ENCODE peak calls at places on chromosome 2, in four cellular contexts. S, N, B and L are unnamed samples.

GRCh38 chr2:240127911-240128607 is 8.0 kb downstream of the COPS9 start:
- DNase-seq in N (no peak), S (no peak), B (no peak), L (no peak)

GRCh38 chr2:230330206-230330605 is 3.2 kb downstream of the SP140L start:
- DNase-seq in B (no peak), S (no peak), N (no peak), L (no peak)

GRCh38 chr2:38700113-38700780 is 34.3 kb downstream of the GALM start:
- DNase-seq in S (no peak), N (no peak), B (no peak), L (no peak)

GRCh38 chr2:119384971-119385370 is 18.2 kb downstream of the DBI start:
- DNase-seq in N (no peak), B (no peak), S (no peak), L (no peak)

GRCh38 chr2:29228276-29228675 is 113.1 kb downstream of the CLIP4 start:
- DNase-seq in B (no peak), N (no peak), S (no peak), L (no peak)

GRCh38 chr2:67689186-67689585 is 292.1 kb downstream of the ETAA1 start:
- DNase-seq in B (no peak), N (no peak), S (no peak), L (no peak)

GRCh38 chr2:204706939-204707338 is 161.7 kb downstream of the PARD3B start:
- DNase-seq in N (no peak), S (no peak), B (no peak), L (no peak)

GRCh38 chr2:1586251-1586945 is 157.9 kb downstream of the PXDN start:
- DNase-seq in N (no peak), S (no peak), B (no peak), L (no peak)

GRCh38 chr2:112032615-112033457 is 22.2 kb upstream of the TMEM87B start:
- DNase-seq in N (no peak), B (no peak), S (no peak), L (no peak)

GRCh38 chr2:102117488-102117887 is 25.1 kb upstream of the IL1R1 start:
- DNase-seq in S (no peak), B (no peak), N (no peak), L (no peak)

GRCh38 chr2:168216351-168217005 is 30.9 kb downstream of the STK39 start:
- DNase-seq in N (no peak), B (no peak), S (no peak), L (no peak)

GRCh38 chr2:64657416-64657815 is 3.7 kb upstream of the SERTAD2 start:
- DNase-seq in S (no peak), B (no peak), N (no peak), L (no peak)

GRCh38 chr2:228318218-228318617 is 136.7 kb upstream of the SPHKAP start:
- DNase-seq in S (peak), B (no peak), N (no peak), L (peak)

GRCh38 chr2:99982744-99983143 is 159.6 kb downstream of the AFF3 start:
- DNase-seq in N (no peak), S (no peak), B (no peak), L (no peak)

GRCh38 chr2:113887393-113887792 is 2.5 kb upstream of the ACTR3 start:
- DNase-seq in N (no peak), B (no peak), S (no peak), L (no peak)

GRCh38 chr2:172710584-172711024 is 25.0 kb upstream of the RAPGEF4 start:
- DNase-seq in B (peak), N (no peak), S (peak), L (peak)

GRCh38 chr2:119647440-119648169 is 31.4 kb upstream of the TMEM177 start:
- DNase-seq in B (no peak), S (no peak), N (peak), L (no peak)

GRCh38 chr2:232951891-232952290 is 61.2 kb downstream of the NGEF start:
- DNase-seq in S (no peak), B (no peak), N (no peak), L (no peak)

GRCh38 chr2:81976998-81977397 is 1672.4 kb upstream of the LRRTM1 start:
- DNase-seq in B (no peak), N (no peak), S (no peak), L (no peak)

GRCh38 chr2:218988650-218989049 is 3.7 kb upstream of the FEV start:
- DNase-seq in N (no peak), B (no peak), S (no peak), L (no peak)

GRCh38 chr2:25494626-25495025 is 152.9 kb upstream of the DNMT3A start:
- DNase-seq in S (no peak), B (no peak), N (no peak), L (no peak)

GRCh38 chr2:73092146-73092783 is 20.5 kb downstream of the RAB11FIP5 start:
- DNase-seq in N (no peak), B (no peak), S (peak), L (no peak)

GRCh38 chr2:64735504-64735903 is 81.8 kb upstream of the SERTAD2 start:
- DNase-seq in B (no peak), N (no peak), S (no peak), L (no peak)

GRCh38 chr2:239015769-239016675 is 168.1 kb downstream of the TWIST2 start:
- DNase-seq in B (no peak), N (no peak), S (no peak), L (no peak)

GRCh38 chr2:58769494-58770239 is 528.5 kb upstream of the FANCL start:
- DNase-seq in N (no peak), S (no peak), B (no peak), L (no peak)

GRCh38 chr2:43193996-43194869 is 32.2 kb downstream of the ZFP36L2 start:
- DNase-seq in N (peak), B (no peak), S (peak), L (no peak)

GRCh38 chr2:26555246-26556133 is 77.6 kb upstream of the OTOF start:
- DNase-seq in S (peak), B (peak), N (no peak), L (no peak)

GRCh38 chr2:200056105-200056504 is 100.7 kb downstream of the MAIP1 start:
- DNase-seq in B (no peak), S (no peak), N (no peak), L (no peak)

GRCh38 chr2:138476940-138477339 is 24.6 kb upstream of the SPOPL start:
- DNase-seq in B (no peak), N (no peak), S (peak), L (no peak)

GRCh38 chr2:239893236-239893515 is 132.0 kb downstream of the NDUFA10 start:
- DNase-seq in N (no peak), B (peak), S (no peak), L (no peak)

GRCh38 chr2:160097329-160097728 is 34.9 kb upstream of the PLA2R1 start:
- DNase-seq in B (no peak), N (no peak), S (no peak), L (no peak)

GRCh38 chr2:175805442-175806114 is 196.5 kb downstream of the LNPK start:
- DNase-seq in B (no peak), S (no peak), N (no peak), L (no peak)

GRCh38 chr2:11805920-11806319 is 59.5 kb downstream of the LPIN1 start:
- DNase-seq in N (no peak), S (no peak), B (no peak), L (no peak)

GRCh38 chr2:11807156-11808015 is 61.0 kb downstream of the LPIN1 start:
- DNase-seq in S (no peak), N (no peak), B (no peak), L (no peak)

GRCh38 chr2:11810237-11810977 is 64.0 kb downstream of the LPIN1 start:
- DNase-seq in N (no peak), B (no peak), S (no peak), L (no peak)

GRCh38 chr2:11809586-11810236 is 63.3 kb downstream of the LPIN1 start:
- DNase-seq in N (no peak), S (peak), B (no peak), L (no peak)

GRCh38 chr2:11808016-11808400 is 61.6 kb downstream of the LPIN1 start:
- DNase-seq in N (no peak), B (no peak), S (no peak), L (no peak)
- TF ChIP-seq CREM in N (no peak), B (no peak), S (no peak), L (no peak)

DNA sequence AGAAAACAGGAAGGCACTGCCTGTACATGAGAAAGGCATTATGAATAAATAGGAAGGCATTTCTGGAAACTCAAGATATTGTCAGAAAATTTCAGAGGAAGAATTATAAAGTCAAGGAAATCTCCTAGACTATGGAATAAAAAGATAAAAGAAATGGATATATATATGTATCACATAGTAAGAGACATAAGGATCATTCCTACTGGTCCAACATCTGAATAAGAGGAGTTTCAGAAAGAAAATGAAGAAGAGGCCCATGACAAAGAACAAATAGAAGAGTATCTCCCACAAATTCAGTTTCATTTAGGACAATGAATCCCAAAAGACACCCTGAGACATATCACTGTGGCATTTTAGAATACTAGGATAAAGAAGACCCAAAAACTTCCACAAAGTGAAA is 178.8 kb downstream of the PRKCE start:
- DNase-seq in S (no peak), B (no peak), N (no peak), L (no peak)
- TF ChIP-seq CREM in S (no peak), B (no peak), N (no peak), L (no peak)

GRCh38 chr2:237281900-237282306 is 132.1 kb downstream of the COL6A3 start:
- DNase-seq in N (no peak), S (no peak), B (no peak), L (no peak)
- TF ChIP-seq CREM in N (no peak), S (no peak), B (no peak), L (no peak)

GRCh38 chr2:136639651-136640050 is 125.7 kb upstream of the THSD7B start:
- DNase-seq in B (no peak), S (no peak), N (no peak), L (no peak)

GRCh38 chr2:136647039-136647438 is 118.3 kb upstream of the THSD7B start:
- DNase-seq in S (no peak), B (no peak), N (no peak), L (no peak)

GRCh38 chr2:136645458-136645857 is 119.9 kb upstream of the THSD7B start:
- DNase-seq in N (no peak), B (no peak), S (no peak), L (no peak)
- TF ChIP-seq CREM in N (no peak), B (no peak), S (no peak), L (no peak)

GRCh38 chr2:152335851-152336102 is 803 bp downstream of the FMNL2 start:
- DNase-seq in N (no peak), S (no peak), B (no peak), L (no peak)

GRCh38 chr2:152336854-152337510 is 2.0 kb downstream of the FMNL2 start:
- DNase-seq in N (no peak), S (no peak), B (no peak), L (peak)

GRCh38 chr2:152335016-152335850 is at the start of gene FMNL2:
- DNase-seq in B (peak), S (peak), N (peak), L (peak)

GRCh38 chr2:152337511-152337903 is 2.5 kb downstream of the FMNL2 start:
- DNase-seq in B (no peak), N (no peak), S (no peak), L (no peak)

DNA sequence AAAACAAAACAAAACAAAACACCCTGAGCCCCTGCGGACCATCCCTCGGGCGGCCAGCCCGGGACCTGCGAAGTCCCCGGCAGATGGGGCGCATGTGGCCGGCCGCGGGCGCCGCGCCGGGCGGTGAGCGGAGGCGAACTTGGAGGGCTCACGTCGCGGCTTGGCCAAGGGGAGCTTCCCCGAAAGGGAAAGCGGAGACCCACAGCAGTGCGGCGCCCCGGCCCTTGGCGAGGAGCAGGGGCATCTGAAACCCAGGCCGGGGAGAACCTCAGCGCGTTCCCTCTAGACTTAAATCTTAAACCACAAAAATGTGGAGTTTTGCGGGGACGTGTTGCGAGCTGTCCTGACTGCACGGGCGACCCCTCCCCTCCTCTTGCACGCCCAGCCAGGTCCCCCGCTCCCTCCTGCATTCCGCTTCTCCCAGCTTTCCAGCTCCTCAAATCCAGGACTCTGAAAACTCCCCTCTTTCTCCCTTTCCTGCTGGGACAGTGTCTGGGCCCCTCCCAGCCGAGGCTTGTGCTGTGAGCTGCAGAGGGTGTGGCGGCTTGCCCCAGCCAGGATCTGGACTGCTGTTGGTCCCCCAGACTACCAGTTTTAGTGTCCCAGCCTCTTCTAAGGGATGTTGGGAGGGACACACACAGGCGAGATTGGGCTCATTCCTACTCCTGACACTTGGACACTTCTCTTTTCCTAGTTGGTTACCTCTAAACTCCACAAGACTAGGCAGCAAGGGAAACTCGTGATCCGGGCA is 1.3 kb downstream of the FMNL2 start:
- DNase-seq in B (no peak), N (no peak), S (peak), L (peak)
- TF ChIP-seq CREM in B (no peak), N (no peak), S (no peak), L (no peak)

DNA sequence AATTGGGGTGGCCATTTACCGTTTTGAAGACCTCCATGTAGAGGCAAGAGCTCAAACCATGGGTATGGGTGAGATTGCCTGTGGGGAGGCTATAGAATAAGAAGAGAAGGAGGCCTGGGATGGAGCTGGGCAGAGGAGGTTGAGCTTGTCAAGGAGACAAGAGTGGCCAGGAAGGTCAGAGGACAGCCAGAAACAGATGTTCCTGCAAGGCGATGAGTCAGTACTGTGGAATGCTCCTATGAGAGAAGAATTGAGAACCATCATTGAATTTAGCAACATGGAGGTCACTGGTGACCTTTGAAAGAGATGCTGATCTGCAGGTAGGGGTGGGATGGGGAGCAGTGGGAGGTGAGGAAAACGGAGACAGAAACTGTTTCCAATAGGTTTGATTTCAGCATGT is 3.5 kb downstream of the ACSL3 start:
- DNase-seq in N (no peak), S (peak), B (no peak), L (peak)
- TF ChIP-seq CREM in N (no peak), S (no peak), B (no peak), L (no peak)

GRCh38 chr2:74383254-74383653 is 3.1 kb upstream of the DCTN1 start:
- DNase-seq in N (no peak), B (no peak), S (peak), L (no peak)
- TF ChIP-seq CREM in N (no peak), B (no peak), S (no peak), L (no peak)

GRCh38 chr2:135248611-135249010 is 196.5 kb downstream of the RAB3GAP1 start:
- DNase-seq in S (no peak), N (no peak), B (no peak), L (no peak)

GRCh38 chr2:135246856-135247255 is 194.8 kb downstream of the RAB3GAP1 start:
- DNase-seq in N (no peak), B (no peak), S (no peak), L (no peak)

GRCh38 chr2:135245055-135245454 is 193.0 kb downstream of the RAB3GAP1 start:
- DNase-seq in B (peak), S (peak), N (no peak), L (no peak)
- TF ChIP-seq CREM in B (peak), S (no peak), N (no peak), L (no peak)